ENCODE peak calls at places on chromosomes 5 and 9, in five cellular contexts. F, C, A, E and S are unnamed samples.

GRCh38 chr9:134626576-134627416 is 14.8 kb upstream of the COL5A1 start:
- DNase-seq in F (no peak), C (no peak), A (peak; percentile 49), E (peak; percentile 2), S (peak; percentile 93)

GRCh38 chr5:165119175-165119574 is 1613.8 kb downstream of the MAT2B start:
- DNase-seq in F (no peak), C (no peak), E (no peak), A (no peak), S (no peak)

GRCh38 chr5:41345295-41345694 is 132.0 kb upstream of the C6 start:
- DNase-seq in F (no peak), C (no peak), E (no peak), A (no peak), S (no peak)

GRCh38 chr5:103041071-103041676 is 78.8 kb downstream of the GIN1 start:
- DNase-seq in F (no peak), A (no peak), E (no peak), C (no peak), S (no peak)

GRCh38 chr5:150658699-150659265 is 2.3 kb upstream of the MYOZ3 start:
- DNase-seq in E (no peak), F (no peak), A (no peak), C (no peak), S (no peak)

GRCh38 chr9:11159318-11159862 is 546.6 kb upstream of the PTPRD start:
- DNase-seq in F (no peak), A (no peak), C (no peak), E (no peak), S (no peak)

GRCh38 chr9:75939712-75940111 is 49.2 kb downstream of the PCSK5 start:
- DNase-seq in F (no peak), E (no peak), C (no peak), A (no peak), S (no peak)

GRCh38 chr5:124872615-124873014 is 126.2 kb upstream of the ZNF608 start:
- DNase-seq in A (no peak), E (no peak), C (no peak), F (no peak), S (peak; percentile 76)

GRCh38 chr9:94599102-94599501 is 5.5 kb upstream of the FBP2 start:
- DNase-seq in A (no peak), C (no peak), F (no peak), E (no peak), S (no peak)

GRCh38 chr9:92964981-92965758 is 17.8 kb downstream of the FGD3 start:
- DNase-seq in C (no peak), A (no peak), F (no peak), E (no peak), S (no peak)

GRCh38 chr9:80866121-80866520 is 823.2 kb downstream of the TLE1 start:
- DNase-seq in C (no peak), E (no peak), A (no peak), F (no peak), S (no peak)

GRCh38 chr9:92984976-92985375 is 37.7 kb downstream of the FGD3 start:
- DNase-seq in E (no peak), F (no peak), A (no peak), C (no peak), S (no peak)

GRCh38 chr5:67483453-67484030 is 286.9 kb upstream of the CD180 start:
- DNase-seq in A (no peak), E (no peak), F (no peak), C (no peak), S (no peak)

GRCh38 chr9:5633243-5633642 is 4.3 kb downstream of the RIC1 start:
- DNase-seq in C (no peak), F (no peak), E (no peak), A (no peak), S (no peak)

GRCh38 chr5:171858303-171858702 is 72.7 kb downstream of the SMIM23 start:
- DNase-seq in F (no peak), A (no peak), C (no peak), E (no peak), S (peak; percentile 48)

DNA sequence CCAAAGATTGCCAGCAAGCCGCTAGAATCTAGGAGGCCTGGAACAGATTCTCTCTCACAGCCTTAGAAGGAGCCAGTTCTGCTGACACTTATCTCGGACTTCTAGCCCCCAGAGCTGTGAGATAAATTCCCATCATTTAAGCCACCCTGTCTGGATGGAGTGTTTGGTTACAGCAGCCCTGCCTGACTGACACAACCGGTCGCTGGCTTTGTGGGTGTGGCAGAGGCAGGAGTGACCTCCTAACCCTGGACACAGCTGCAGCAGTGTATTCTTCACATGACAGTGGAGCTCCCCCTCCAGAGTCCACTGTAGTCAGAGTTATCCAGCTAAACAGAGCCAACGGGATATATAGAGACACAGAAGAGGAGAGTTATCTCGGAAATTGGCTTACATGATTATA is 21.2 kb upstream of the IL17B start:
- DNase-seq in C (no peak), E (no peak), F (no peak), A (no peak), S (peak; percentile 65)
- H3K27ac ChIP-seq in C (peak overlapping the region; percentile 1), E (peak overlapping the region; percentile 30), F (no peak overlapping the region), A (no peak overlapping the region), S (peak overlapping the region; percentile 31)

GRCh38 chr5:64691333-64691732 is 1.0 kb downstream of the SHISAL2B start:
- DNase-seq in A (no peak), E (no peak), C (no peak), F (no peak), S (no peak)

GRCh38 chr5:64690104-64690416 is 243 bp upstream of the SHISAL2B start:
- DNase-seq in A (no peak), F (no peak), C (no peak), E (no peak), S (no peak)

GRCh38 chr5:64688965-64689364 is 1.3 kb upstream of the SHISAL2B start:
- DNase-seq in F (no peak), A (no peak), E (no peak), C (no peak), S (no peak)

GRCh38 chr5:64690417-64691151 is at the start of gene SHISAL2B:
- DNase-seq in A (no peak), E (no peak), C (no peak), F (no peak), S (no peak)

DNA sequence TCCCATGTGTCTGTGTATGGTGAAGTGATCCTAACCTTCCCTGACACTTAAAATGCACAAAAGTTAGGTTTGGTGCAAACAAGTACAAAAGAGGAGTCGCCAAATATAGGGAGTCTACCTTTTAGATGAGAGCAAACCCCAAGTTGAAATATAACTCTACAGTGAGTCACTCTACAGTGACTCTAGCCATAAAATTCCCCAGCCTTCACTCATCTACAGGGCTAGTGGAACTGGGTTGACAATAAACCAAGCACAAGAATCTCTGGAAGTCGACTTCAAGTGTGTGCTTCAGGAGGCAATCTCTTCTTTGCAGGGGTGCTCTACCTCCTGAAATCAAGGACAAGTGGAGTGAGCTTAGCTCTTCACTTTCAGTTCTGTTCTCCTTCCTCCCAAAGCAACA is 3.3 kb downstream of the SHISAL2B start:
- DNase-seq in F (no peak), C (no peak), E (no peak), A (no peak), S (no peak)
- H3K4me3 ChIP-seq in F (no peak overlapping the region), C (no peak overlapping the region), E (no peak overlapping the region), A (no peak overlapping the region), S (no peak overlapping the region)

GRCh38 chr5:53426517-53426839 is 54.0 kb upstream of the FST start:
- DNase-seq in A (no peak), C (no peak), E (no peak), F (no peak), S (peak; percentile 39)

GRCh38 chr5:53426878-53427277 is 53.6 kb upstream of the FST start:
- DNase-seq in C (no peak), F (no peak), A (no peak), E (no peak), S (peak; percentile 50)

GRCh38 chr5:53423724-53424123 is 56.7 kb upstream of the FST start:
- DNase-seq in E (no peak), F (no peak), A (no peak), C (no peak), S (no peak)

GRCh38 chr5:53425598-53426516 is 54.6 kb upstream of the FST start:
- DNase-seq in C (peak; percentile 37), A (no peak), E (no peak), F (no peak), S (peak; percentile 64)

GRCh38 chr5:53424691-53425597 is 55.5 kb upstream of the FST start:
- DNase-seq in A (no peak), F (no peak), C (no peak), E (no peak), S (no peak)
- H3K27ac ChIP-seq in A (no peak overlapping the region), F (no peak overlapping the region), C (no peak overlapping the region), E (no peak overlapping the region), S (no peak overlapping the region)

GRCh38 chr5:82307431-82307830 is 29.3 kb upstream of the RPS23 start:
- DNase-seq in C (no peak), E (peak; percentile 15), A (no peak), F (no peak), S (no peak)
- H3K4me3 ChIP-seq in C (no peak overlapping the region), E (no peak overlapping the region), A (no peak overlapping the region), F (no peak overlapping the region), S (no peak overlapping the region)

DNA sequence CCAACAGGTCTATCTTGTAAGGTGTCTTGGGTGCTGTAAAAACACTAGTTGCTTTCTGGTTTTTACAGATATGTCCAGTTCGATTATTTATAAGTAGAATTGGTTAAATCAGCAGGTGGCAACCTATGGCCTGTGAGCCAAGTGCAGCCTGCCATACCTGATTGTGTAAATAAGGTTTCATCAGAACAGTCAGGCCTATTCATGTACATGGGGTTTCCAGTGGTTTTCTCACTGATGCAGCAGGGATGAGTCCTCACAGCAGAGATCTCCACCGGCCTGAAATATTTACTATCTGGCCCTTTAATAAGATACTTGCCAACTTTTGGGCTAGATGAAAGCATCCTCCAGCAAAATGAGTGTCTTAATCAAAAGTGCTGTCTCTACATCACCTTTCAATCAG is 132.9 kb upstream of the ICE1 start:
- DNase-seq in C (no peak), E (no peak), A (no peak), F (no peak), S (no peak)
- H3K27ac ChIP-seq in C (no peak overlapping the region), E (no peak overlapping the region), A (no peak overlapping the region), F (no peak overlapping the region), S (no peak overlapping the region)

DNA sequence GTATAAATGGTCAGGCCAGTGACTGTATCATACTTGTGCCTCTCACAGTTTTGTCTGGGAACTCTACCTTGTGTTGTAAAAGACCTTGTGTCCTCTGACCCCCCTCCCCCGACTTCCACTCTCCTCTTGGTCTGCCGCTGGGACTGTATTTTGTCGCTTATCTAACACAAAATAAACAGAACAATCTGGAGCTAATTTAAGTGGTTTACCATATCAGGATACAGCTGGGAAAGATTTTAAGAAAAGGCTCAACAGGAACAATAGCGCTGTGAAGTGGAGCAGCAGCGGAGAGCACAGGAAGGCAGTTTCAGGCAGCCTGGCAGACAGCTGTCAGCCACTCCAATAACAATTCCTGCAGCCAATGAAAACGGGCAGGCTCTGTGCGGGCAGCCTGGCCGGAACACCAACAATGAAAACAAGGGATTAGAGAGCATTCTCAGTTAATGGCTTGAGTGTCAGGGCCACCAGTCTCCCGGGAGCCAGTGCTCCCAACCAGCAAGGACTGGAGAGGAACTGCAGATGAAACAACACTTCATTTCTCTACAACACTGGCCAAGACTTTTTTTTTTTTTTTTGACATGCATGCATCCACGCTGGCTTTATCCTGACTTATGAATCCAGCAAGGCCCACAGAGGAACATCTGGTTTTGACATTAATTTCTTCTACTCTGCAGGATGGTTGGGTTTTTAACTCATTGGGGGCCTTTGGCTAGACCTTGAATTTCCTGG is 76.8 kb downstream of the ARSB start:
- DNase-seq in E (peak; percentile 47), A (peak; percentile 89), F (peak; percentile 44), C (peak; percentile 64), S (peak; percentile 95)
- H3K4me3 ChIP-seq in E (peak overlapping the region; percentile 21), A (no peak overlapping the region), F (peak overlapping the region; percentile 44), C (no peak overlapping the region), S (peak overlapping the region; percentile 44)